ENCODE peak calls at places on chromosomes 7 and 10, in four cellular contexts. D, A, B and H are unnamed samples.

GRCh38 chr7:14761506-14762296 is 140.8 kb downstream of the DGKB start:
- DNase-seq in D (no peak), A (no peak), B (no peak), H (no peak)

GRCh38 chr10:17428616-17429097 is 25.7 kb downstream of the ST8SIA6 start:
- DNase-seq in D (no peak), A (peak), B (no peak), H (no peak)

GRCh38 chr7:117405519-117405918 is 21.8 kb downstream of the ASZ1 start:
- DNase-seq in D (no peak), A (no peak), B (no peak), H (no peak)

GRCh38 chr7:107021600-107021999 is 22.9 kb upstream of the PRKAR2B start:
- DNase-seq in D (no peak), A (no peak), B (no peak), H (no peak)

GRCh38 chr10:71393841-71394475 is 2.8 kb upstream of the CDH23 start:
- DNase-seq in D (no peak), A (no peak), B (no peak), H (no peak)

GRCh38 chr7:1536768-1537630 is 6.5 kb downstream of the MAFK start:
- DNase-seq in D (no peak), A (peak), B (no peak), H (no peak)

GRCh38 chr7:44587843-44588711 is 6.0 kb upstream of the TMED4 start:
- DNase-seq in D (no peak), A (no peak), B (peak), H (peak)

GRCh38 chr7:102220929-102221850 is 65.5 kb upstream of the SH2B2 start:
- DNase-seq in D (no peak), A (no peak), B (no peak), H (no peak)

GRCh38 chr10:127420138-127420684 is 128.9 kb upstream of the NPS start:
- DNase-seq in D (no peak), A (no peak), B (no peak), H (no peak)

GRCh38 chr10:62655337-62655994 is 149.1 kb upstream of the ADO start:
- DNase-seq in D (peak), A (no peak), B (peak), H (no peak)

GRCh38 chr7:36644625-36645422 is 79.5 kb downstream of the AOAH start:
- DNase-seq in D (no peak), A (no peak), B (no peak), H (no peak)

GRCh38 chr7:74275401-74275881 is 13.8 kb upstream of the CLIP2 start:
- DNase-seq in D (no peak), A (peak), B (no peak), H (peak)
- TF ChIP-seq SPI1 in D (peak), A (peak), B (no peak), H (peak)

DNA sequence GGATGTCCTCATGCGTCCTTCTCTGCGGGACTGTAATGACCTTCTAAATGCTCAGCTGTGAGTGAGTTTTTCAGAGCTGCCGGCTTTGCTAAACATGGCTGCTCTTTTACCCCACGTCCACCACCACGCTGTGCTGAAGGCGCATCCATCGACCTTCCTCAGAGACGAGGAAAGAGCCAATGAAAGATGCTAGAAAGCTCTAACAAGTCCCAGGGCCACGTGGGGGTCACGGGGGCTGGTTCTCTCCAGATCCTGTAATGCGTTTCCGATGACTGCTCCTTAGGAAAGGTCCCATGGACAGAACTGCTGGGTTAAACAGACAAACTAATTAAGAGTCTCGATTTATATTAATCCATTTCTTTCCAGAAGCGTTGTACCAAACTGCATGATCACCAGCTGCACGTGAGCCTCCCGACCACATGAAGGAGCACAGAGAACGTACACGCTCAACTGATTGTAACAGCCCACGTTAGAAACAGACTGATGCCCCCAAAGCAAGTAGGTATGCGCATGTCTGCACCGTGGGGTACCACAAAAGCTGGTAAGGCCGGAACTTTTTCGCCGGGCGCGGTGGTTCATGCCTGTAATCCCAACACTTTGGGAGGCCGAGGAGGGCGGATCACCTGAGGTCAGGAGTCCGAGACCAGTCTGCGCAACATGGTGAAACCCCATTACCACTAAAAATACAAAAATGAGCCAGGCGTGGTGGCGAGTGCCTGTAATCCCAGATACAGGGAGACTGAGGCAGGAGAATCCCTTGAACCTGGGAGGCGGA is 109.6 kb downstream of the TCERG1L start:
- DNase-seq in D (no peak), A (no peak), B (no peak), H (no peak)
- TF ChIP-seq SPI1 in D (no peak), A (no peak), B (no peak), H (no peak)

DNA sequence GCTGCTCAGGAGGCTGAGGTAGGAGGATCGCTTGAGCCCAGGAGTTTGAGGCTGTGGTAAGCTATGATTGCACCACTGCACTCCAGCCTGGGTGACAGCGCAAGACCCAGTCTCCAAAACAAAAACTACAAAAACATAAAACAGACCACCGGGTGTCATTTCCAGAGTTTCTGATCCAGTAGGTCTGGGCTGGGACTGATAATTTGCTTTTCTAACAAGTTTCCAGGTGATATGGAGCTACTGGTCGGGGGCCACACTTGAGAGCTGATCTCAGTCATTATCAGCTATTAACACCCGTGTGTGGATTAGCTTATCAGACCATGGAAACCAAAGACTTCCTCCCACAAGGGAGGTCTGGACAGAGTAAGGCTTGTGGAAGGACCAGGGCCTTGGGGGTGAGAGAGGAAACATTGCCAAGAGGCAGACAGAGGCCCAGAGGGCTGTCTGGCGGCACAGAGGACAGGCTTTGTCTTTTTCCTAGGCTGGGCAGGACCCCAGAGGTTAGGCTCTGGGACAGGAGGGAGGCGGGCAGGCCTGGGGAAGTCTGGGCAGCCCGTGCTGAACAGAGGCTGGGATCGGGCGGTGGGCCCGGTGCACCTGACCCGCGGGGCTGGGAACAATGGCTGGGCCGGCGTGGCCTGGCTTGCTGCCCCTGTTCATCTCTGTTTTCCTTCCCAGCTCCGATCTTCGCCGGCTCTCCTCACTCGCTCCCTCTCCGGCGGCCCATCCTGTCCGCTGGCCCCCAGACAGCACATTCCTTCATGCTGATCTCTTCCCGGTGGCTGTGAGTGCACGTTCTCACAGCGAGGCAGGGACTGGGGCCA is 25.2 kb downstream of the TMEM270 start:
- DNase-seq in D (no peak), A (peak), B (no peak), H (peak)
- TF ChIP-seq SPI1 in D (no peak), A (peak), B (no peak), H (no peak)

GRCh38 chr10:43230909-43231522 is 35.8 kb downstream of the RASGEF1A start:
- DNase-seq in D (no peak), A (no peak), B (no peak), H (no peak)

GRCh38 chr10:43227911-43228782 is 38.7 kb downstream of the RASGEF1A start:
- DNase-seq in D (no peak), A (no peak), B (no peak), H (no peak)

GRCh38 chr10:43230101-43230908 is 36.6 kb downstream of the RASGEF1A start:
- DNase-seq in D (no peak), A (no peak), B (no peak), H (no peak)

GRCh38 chr10:43228783-43229207 is 38.1 kb downstream of the RASGEF1A start:
- DNase-seq in D (no peak), A (no peak), B (no peak), H (no peak)

DNA sequence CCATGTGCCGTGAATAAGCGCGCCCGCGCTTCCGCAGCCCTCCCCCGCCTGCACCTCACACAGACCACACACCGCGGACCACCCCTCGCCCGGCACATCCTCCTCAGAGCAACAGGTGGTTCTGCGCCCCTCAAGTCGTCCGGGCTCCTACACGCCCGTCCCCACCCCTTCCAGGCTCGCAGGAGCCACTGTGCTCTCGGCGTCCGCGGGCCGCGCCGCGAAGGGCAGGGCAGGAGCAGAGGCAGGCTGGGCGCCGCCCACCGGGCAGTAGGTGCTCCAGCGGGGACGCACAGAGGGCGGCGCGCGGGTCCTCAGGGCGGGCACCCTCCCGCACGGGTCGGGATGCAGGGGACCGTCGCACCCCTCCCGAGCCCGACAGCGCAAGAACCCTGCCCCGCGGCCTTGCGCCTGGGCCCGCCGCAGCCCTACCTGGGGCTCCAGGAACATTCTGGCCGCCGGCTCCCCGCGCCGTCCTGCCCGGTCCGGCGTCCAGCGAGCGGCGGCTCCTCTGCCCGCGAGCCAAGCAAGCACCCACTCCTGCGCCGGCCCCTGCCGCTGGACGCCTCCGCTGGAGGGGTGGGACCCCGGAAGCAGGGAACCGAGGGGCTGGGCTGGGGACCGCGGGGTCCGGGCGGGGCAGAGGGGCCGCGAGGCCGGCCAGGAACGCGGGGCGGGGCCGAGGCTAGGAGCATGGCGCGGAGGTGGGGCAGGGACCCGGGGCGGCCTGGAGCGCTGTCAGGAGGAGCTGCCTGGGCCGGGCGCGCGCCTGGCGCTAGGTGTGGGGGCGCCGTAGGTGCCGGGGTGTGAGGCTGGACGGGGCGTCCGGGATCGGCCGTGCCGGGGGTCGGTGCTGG is 37.4 kb downstream of the RASGEF1A start:
- DNase-seq in D (no peak), A (no peak), B (no peak), H (no peak)
- TF ChIP-seq SPI1 in D (no peak), A (no peak), B (no peak), H (no peak)

GRCh38 chr7:40755438-40755837 is 620.6 kb downstream of the SUGCT start:
- DNase-seq in D (no peak), A (no peak), B (no peak), H (no peak)
- TF ChIP-seq SPI1 in D (no peak), A (no peak), B (no peak), H (no peak)